ENCODE peak calls at places on chromosomes 16 and 17, in nine cellular contexts. One of them, this sample, is unnamed.
A peak's percentile ranks its signal among the peaks of the same experiment; 100 is the strongest.

GRCh38 chr16:70730016-70730415 is 44.2 kb upstream of the MTSS2 start:
- DNase-seq in hepatocyte: no peak
- DNase-seq in HS-5: no peak
- DNase-seq in ecto neural progenitor cell: peak; percentile 79
- DNase-seq in NCI-H2081: no peak
- DNase-seq in T47D: no peak
- DNase-seq in substantia nigra: peak; percentile 26
- DNase-seq in body of pancreas: no peak
- DNase-seq in endothelial cell: no peak
- DNase-seq in this sample: no peak

GRCh38 chr17:34885076-34885475 is 76.2 kb downstream of the CCT6B start:
- DNase-seq in body of pancreas: no peak
- DNase-seq in endothelial cell: no peak
- DNase-seq in substantia nigra: no peak
- DNase-seq in ecto neural progenitor cell: no peak
- DNase-seq in NCI-H2081: no peak
- DNase-seq in HS-5: no peak
- DNase-seq in hepatocyte: no peak
- DNase-seq in T47D: no peak
- DNase-seq in this sample: no peak

GRCh38 chr16:8665529-8665928 is 8.9 kb upstream of the ABAT start:
- DNase-seq in endothelial cell: no peak
- DNase-seq in HS-5: no peak
- DNase-seq in substantia nigra: no peak
- DNase-seq in hepatocyte: no peak
- DNase-seq in ecto neural progenitor cell: no peak
- DNase-seq in T47D: no peak
- DNase-seq in NCI-H2081: peak; percentile 20
- DNase-seq in body of pancreas: no peak
- DNase-seq in this sample: no peak

GRCh38 chr16:30659507-30660423 is 1.5 kb downstream of the FBRS start:
- DNase-seq in ecto neural progenitor cell: no peak
- DNase-seq in endothelial cell: no peak
- DNase-seq in T47D: peak; percentile 77
- DNase-seq in body of pancreas: peak; percentile 38
- DNase-seq in hepatocyte: no peak
- DNase-seq in HS-5: no peak
- DNase-seq in NCI-H2081: peak; percentile 13
- DNase-seq in substantia nigra: no peak
- DNase-seq in this sample: no peak

GRCh38 chr17:63398680-63399079 is 47.4 kb downstream of the CYB561 start:
- DNase-seq in hepatocyte: no peak
- DNase-seq in HS-5: no peak
- DNase-seq in substantia nigra: no peak
- DNase-seq in body of pancreas: no peak
- DNase-seq in NCI-H2081: no peak
- DNase-seq in endothelial cell: no peak
- DNase-seq in T47D: no peak
- DNase-seq in ecto neural progenitor cell: no peak
- DNase-seq in this sample: no peak

GRCh38 chr16:59683709-59684108 is 949.6 kb upstream of the GOT2 start:
- DNase-seq in T47D: no peak
- DNase-seq in NCI-H2081: no peak
- DNase-seq in endothelial cell: no peak
- DNase-seq in HS-5: no peak
- DNase-seq in hepatocyte: no peak
- DNase-seq in ecto neural progenitor cell: no peak
- DNase-seq in substantia nigra: no peak
- DNase-seq in body of pancreas: no peak
- DNase-seq in this sample: no peak

GRCh38 chr16:87671221-87671620 is 68.9 kb downstream of the JPH3 start:
- DNase-seq in HS-5: no peak
- DNase-seq in substantia nigra: no peak
- DNase-seq in ecto neural progenitor cell: no peak
- DNase-seq in endothelial cell: no peak
- DNase-seq in T47D: no peak
- DNase-seq in body of pancreas: no peak
- DNase-seq in hepatocyte: no peak
- DNase-seq in NCI-H2081: no peak
- DNase-seq in this sample: no peak

GRCh38 chr16:66524601-66525164 is 25.2 kb downstream of the TK2 start:
- DNase-seq in NCI-H2081: no peak
- DNase-seq in ecto neural progenitor cell: no peak
- DNase-seq in body of pancreas: no peak
- DNase-seq in endothelial cell: no peak
- DNase-seq in HS-5: no peak
- DNase-seq in substantia nigra: peak; percentile 48
- DNase-seq in hepatocyte: no peak
- DNase-seq in T47D: no peak
- DNase-seq in this sample: no peak

GRCh38 chr16:53022374-53022773 is 30.3 kb downstream of the CHD9NB start:
- DNase-seq in endothelial cell: peak; percentile 52
- DNase-seq in T47D: peak; percentile 61
- DNase-seq in ecto neural progenitor cell: peak; percentile 67
- DNase-seq in HS-5: peak; percentile 25
- DNase-seq in substantia nigra: no peak
- DNase-seq in NCI-H2081: peak; percentile 50
- DNase-seq in body of pancreas: peak; percentile 31
- DNase-seq in hepatocyte: peak; percentile 74
- DNase-seq in this sample: peak; percentile 48

GRCh38 chr17:17469996-17470395 is 6.8 kb upstream of the MED9 start:
- DNase-seq in T47D: no peak
- DNase-seq in substantia nigra: no peak
- DNase-seq in body of pancreas: no peak
- DNase-seq in NCI-H2081: no peak
- DNase-seq in ecto neural progenitor cell: no peak
- DNase-seq in hepatocyte: no peak
- DNase-seq in endothelial cell: no peak
- DNase-seq in HS-5: no peak
- DNase-seq in this sample: no peak

GRCh38 chr17:81429813-81430510 is 34.7 kb downstream of the BAHCC1 start:
- DNase-seq in endothelial cell: no peak
- DNase-seq in ecto neural progenitor cell: peak; percentile 87
- DNase-seq in hepatocyte: peak; percentile 66
- DNase-seq in substantia nigra: peak; percentile 34
- DNase-seq in T47D: no peak
- DNase-seq in NCI-H2081: peak; percentile 48
- DNase-seq in HS-5: no peak
- DNase-seq in body of pancreas: peak; percentile 51
- DNase-seq in this sample: no peak